ENCODE peak calls at places on chromosomes 13 and 19, in eight cellular contexts. Z is Peyer's patch, V is spleen, P is tibial nerve, B is transverse colon, E is upper lobe of left lung, Y is esophagus squamous epithelium, J is uterus. C is an unnamed sample.
A peak's percentile ranks its signal among the peaks of the same experiment; 100 is the strongest.

GRCh38 chr13:89925107-89925506 is 1422.4 kb upstream of the MIR17HG start:
- DNase-seq in E (no peak), Y (no peak), J (no peak), B (no peak), V (no peak), P (no peak), Z (no peak), C (no peak)

GRCh38 chr19:36041831-36042230 is 9.2 kb upstream of the CLIP3 start:
- DNase-seq in Z (no peak), J (peak; percentile 63), V (no peak), P (no peak), B (no peak), Y (no peak), E (no peak), C (no peak)

GRCh38 chr13:85638265-85638664 is 161.0 kb downstream of the SLITRK6 start:
- DNase-seq in Z (no peak), Y (no peak), P (no peak), B (no peak), E (peak; percentile 35), V (peak; percentile 42), J (no peak), C (no peak)

GRCh38 chr13:59424661-59425060 is 739.1 kb downstream of the DIAPH3 start:
- DNase-seq in B (no peak), Z (no peak), Y (no peak), J (no peak), P (no peak), E (no peak), V (no peak), C (no peak)

GRCh38 chr19:9431475-9431874 is 3.9 kb downstream of the ZNF266 start:
- DNase-seq in B (no peak), E (no peak), V (no peak), Z (no peak), Y (no peak), P (no peak), J (no peak), C (peak; percentile 30)

GRCh38 chr13:57611956-57612355 is 19.6 kb upstream of the PCDH17 start:
- DNase-seq in B (no peak), P (no peak), V (no peak), Y (no peak), J (no peak), Z (no peak), E (no peak), C (no peak)

GRCh38 chr13:113115363-113116205 is 7.0 kb upstream of the F10 start:
- DNase-seq in P (no peak), Z (peak; percentile 35), B (no peak), E (peak; percentile 58), V (peak; percentile 61), J (no peak), Y (no peak), C (no peak)

GRCh38 chr19:50896591-50897190 is 14.5 kb downstream of the KLK4 start:
- DNase-seq in V (peak; percentile 83), J (no peak), B (no peak), P (no peak), E (no peak), Z (peak; percentile 86), Y (no peak), C (no peak)

GRCh38 chr13:32838985-32839384 is 177.2 kb upstream of the KL start:
- DNase-seq in P (no peak), J (no peak), B (no peak), Z (no peak), V (no peak), Y (no peak), E (no peak), C (no peak)

GRCh38 chr13:93180376-93180966 is 46.1 kb upstream of the GPC6 start:
- DNase-seq in B (no peak), Y (no peak), P (no peak), V (no peak), Z (no peak), E (no peak), J (no peak), C (no peak)

GRCh38 chr19:35290381-35291135 is 1.4 kb upstream of the MAG start:
- DNase-seq in V (no peak), Y (no peak), J (no peak), E (no peak), Z (no peak), B (no peak), P (no peak), C (no peak)

GRCh38 chr13:32594339-32594738 is 8.1 kb downstream of the PDS5B start:
- DNase-seq in B (no peak), E (no peak), Y (no peak), J (no peak), V (no peak), P (no peak), Z (no peak), C (no peak)

GRCh38 chr13:89673789-89674311 is 1673.6 kb upstream of the MIR17HG start:
- DNase-seq in V (no peak), P (no peak), B (no peak), J (no peak), Z (no peak), E (no peak), Y (no peak), C (no peak)

GRCh38 chr13:72634859-72635258 is 92.6 kb downstream of the MZT1 start:
- DNase-seq in V (no peak), E (no peak), B (no peak), Z (no peak), P (no peak), Y (no peak), J (no peak), C (no peak)

GRCh38 chr13:76029088-76029487 is 393.0 kb downstream of the LMO7 start:
- DNase-seq in B (no peak), J (no peak), Z (no peak), P (no peak), V (no peak), E (no peak), Y (no peak), C (no peak)

GRCh38 chr19:41744850-41745249 is 10.5 kb upstream of the CEACAM6 start:
- DNase-seq in Y (no peak), V (no peak), Z (peak; percentile 54), B (peak; percentile 83), E (no peak), J (no peak), P (no peak), C (no peak)

GRCh38 chr19:35383536-35383935 is 12.7 kb downstream of the GPR42 start:
- DNase-seq in J (no peak), E (no peak), Y (no peak), B (no peak), Z (no peak), V (no peak), P (no peak), C (no peak)

GRCh38 chr13:88627071-88627470 is 955.9 kb downstream of the SLITRK5 start:
- DNase-seq in Z (no peak), J (no peak), P (no peak), B (no peak), E (no peak), V (no peak), Y (no peak), C (no peak)

GRCh38 chr13:83499286-83499685 is 383.0 kb downstream of the SLITRK1 start:
- DNase-seq in Z (no peak), Y (no peak), V (no peak), P (no peak), B (no peak), J (no peak), E (no peak), C (no peak)

GRCh38 chr19:19464339-19465098 is 50.8 kb downstream of the TSSK6 start:
- DNase-seq in V (no peak), P (no peak), E (no peak), J (no peak), Y (no peak), Z (no peak), B (no peak), C (no peak)

GRCh38 chr13:94157705-94158218 is 321.7 kb downstream of the DCT start:
- DNase-seq in V (no peak), E (no peak), Y (no peak), P (peak; percentile 66), Z (no peak), J (no peak), B (no peak), C (no peak)

DNA sequence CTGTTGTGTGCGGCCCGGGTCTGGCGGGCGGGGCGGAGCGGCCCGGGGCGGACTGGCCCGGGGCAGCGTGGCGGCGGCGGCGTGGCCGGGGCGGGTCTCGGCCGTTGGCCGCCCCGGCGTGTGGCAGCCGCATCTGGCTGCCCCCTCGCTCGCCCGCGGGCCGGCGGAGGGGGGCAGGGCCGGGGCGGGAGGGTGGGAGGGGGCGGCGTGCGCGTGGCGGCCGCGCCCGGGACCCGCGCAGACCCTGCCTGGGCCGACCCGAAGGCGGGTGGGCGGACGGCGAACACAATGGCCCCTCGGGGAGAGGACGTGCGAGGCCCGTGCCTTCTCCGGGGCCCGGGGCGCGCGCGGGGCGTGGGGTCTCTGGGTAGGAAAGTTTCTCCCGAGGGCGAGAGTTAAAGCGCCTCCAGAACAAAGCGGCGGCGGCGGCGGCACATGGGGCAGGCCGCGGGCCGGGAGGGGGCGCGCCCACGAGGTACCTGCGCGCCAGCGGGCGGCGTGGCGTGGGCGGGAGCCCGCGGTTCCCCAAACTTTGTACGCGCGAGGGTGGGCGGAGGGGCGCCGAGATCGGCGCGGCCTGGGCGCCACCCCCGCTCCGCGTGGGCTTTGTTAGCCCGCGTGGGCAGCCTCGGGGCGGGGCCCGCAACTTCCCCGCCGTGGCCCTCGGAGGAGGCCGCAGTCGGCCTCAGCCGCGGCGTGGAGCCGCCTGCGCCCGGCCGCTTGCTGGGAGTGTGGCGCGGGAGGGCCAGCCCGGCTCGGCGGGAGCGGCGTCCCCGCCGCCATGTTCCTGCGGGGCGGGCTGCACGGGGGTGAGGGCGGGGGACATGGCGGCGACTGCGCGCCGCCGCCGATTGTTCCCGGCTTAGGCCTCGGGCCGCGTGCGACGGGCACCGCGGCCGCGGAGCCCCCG is 764 bp downstream of the MIR17HG start:
- DNase-seq in Y (no peak), B (peak; percentile 56), E (peak; percentile 94), V (peak; percentile 94), P (peak; percentile 27), Z (peak; percentile 83), J (peak; percentile 26), C (peak; percentile 66)
- TF ChIP-seq POLR2A in Y (no peak), B (no peak), E (no peak), V (no peak), P (no peak), Z (no peak), J (no peak), C (no peak)

GRCh38 chr19:2089001-2089711 is 7.0 kb downstream of the MOB3A start:
- DNase-seq in Z (peak; percentile 74), B (no peak), Y (no peak), P (no peak), J (no peak), E (no peak), V (no peak), C (no peak)
- TF ChIP-seq POLR2A in Z (no peak), B (peak; percentile 9), Y (no peak), P (no peak), J (no peak), E (no peak), V (no peak), C (no peak)

DNA sequence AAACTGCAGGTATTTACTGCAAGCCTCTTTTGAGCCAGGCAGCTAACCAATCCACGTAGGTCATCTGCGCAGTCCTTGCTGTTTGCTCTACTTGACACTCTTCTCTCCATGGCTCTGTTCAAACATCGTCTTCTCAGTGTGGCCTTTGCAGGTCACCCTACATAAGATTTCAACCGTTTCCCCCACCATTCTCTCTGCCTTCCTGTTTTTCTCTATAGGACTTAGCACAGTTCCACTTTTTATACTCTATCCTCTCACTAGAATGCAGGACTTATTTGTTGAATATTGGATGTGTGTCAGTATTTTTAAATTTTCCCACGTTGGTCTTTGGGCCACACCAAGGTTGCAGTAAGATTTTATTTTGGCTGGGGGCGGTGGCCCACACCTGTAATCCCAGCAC is 1.7 kb upstream of the FBXW9 start:
- DNase-seq in B (no peak), J (no peak), Y (no peak), P (no peak), Z (no peak), E (no peak), V (no peak), C (no peak)
- TF ChIP-seq POLR2A in B (no peak), J (no peak), Y (no peak), P (no peak), Z (no peak), E (no peak), V (no peak), C (no peak)

GRCh38 chr19:2814426-2814825 is 5.2 kb upstream of the ZNF554 start:
- DNase-seq in P (no peak), V (no peak), Z (no peak), E (peak; percentile 44), B (no peak), Y (no peak), J (no peak), C (no peak)
- TF ChIP-seq POLR2A in P (no peak), V (no peak), Z (no peak), E (no peak), B (no peak), Y (no peak), J (no peak), C (no peak)